ENCODE peak calls at places on chromosomes 5 and 9, in five cellular contexts. Q is mesendoderm, V is tibial nerve, N is heart right ventricle, E is GM23248. U is an unnamed sample.

GRCh38 chr9:107282268-107282667 is 811 bp upstream of the RAD23B start:
- DNase-seq in Q (no peak), V (no peak), N (no peak), E (no peak), U (peak; percentile 37)

GRCh38 chr9:92405770-92406169 is 1.4 kb upstream of the OGN start:
- DNase-seq in Q (no peak), V (no peak), N (no peak), E (no peak), U (no peak)

GRCh38 chr5:155092318-155092717 is 78.8 kb downstream of the KIF4B start:
- DNase-seq in Q (no peak), V (no peak), N (no peak), E (no peak), U (no peak)

GRCh38 chr9:6870149-6870548 is 112.4 kb downstream of the KDM4C start:
- DNase-seq in Q (no peak), V (no peak), N (no peak), E (no peak), U (no peak)

GRCh38 chr9:115042781-115043509 is 75.0 kb downstream of the TNC start:
- DNase-seq in Q (no peak), V (no peak), N (no peak), E (peak; percentile 52), U (no peak)

GRCh38 chr5:88778736-88779135 is 104.2 kb downstream of the MEF2C start:
- DNase-seq in Q (no peak), V (no peak), N (no peak), E (no peak), U (no peak)

GRCh38 chr5:111017731-111018130 is 53.8 kb upstream of the TSLP start:
- DNase-seq in Q (no peak), V (no peak), N (no peak), E (peak; percentile 3), U (no peak)

GRCh38 chr9:8262625-8263622 is 463.3 kb upstream of the DMAC1 start:
- DNase-seq in Q (peak; percentile 71), V (no peak), N (peak; percentile 39), E (no peak), U (no peak)

GRCh38 chr5:72452515-72453259 is 54.5 kb downstream of the ZNF366 start:
- DNase-seq in Q (peak; percentile 52), V (peak; percentile 52), N (peak; percentile 87), E (peak; percentile 77), U (no peak)

GRCh38 chr5:15266265-15266664 is 233.7 kb upstream of the FBXL7 start:
- DNase-seq in Q (no peak), V (no peak), N (no peak), E (no peak), U (no peak)

GRCh38 chr5:112930082-112930344 is 8.0 kb upstream of the REEP5 start:
- DNase-seq in Q (no peak), V (no peak), N (no peak), E (no peak), U (peak; percentile 89)

GRCh38 chr5:399296-400281 is 43.4 kb upstream of the EXOC3 start:
- DNase-seq in Q (peak; percentile 88), V (peak; percentile 79), N (peak; percentile 82), E (peak; percentile 100), U (no peak)

GRCh38 chr9:136381311-136381710 is 7.8 kb upstream of the CARD9 start:
- DNase-seq in Q (no peak), V (no peak), N (peak; percentile 67), E (no peak), U (no peak)

GRCh38 chr9:87270241-87271234 is 227.1 kb upstream of the DAPK1 start:
- DNase-seq in Q (no peak), V (no peak), N (peak; percentile 52), E (peak; percentile 71), U (no peak)

GRCh38 chr5:145072880-145073279 is 762.3 kb downstream of the PRELID2 start:
- DNase-seq in Q (no peak), V (no peak), N (no peak), E (no peak), U (no peak)

GRCh38 chr5:87825583-87825982 is 412.9 kb upstream of the CCNH start:
- DNase-seq in Q (peak; percentile 40), V (no peak), N (no peak), E (no peak), U (no peak)

GRCh38 chr9:72952914-72953313 is at the start of gene ALDH1A1:
- DNase-seq in Q (peak; percentile 20), V (no peak), N (no peak), E (no peak), U (peak; percentile 4)

GRCh38 chr9:112555091-112555643 is 68.5 kb downstream of the KIAA1958 start:
- DNase-seq in Q (no peak), V (no peak), N (no peak), E (no peak), U (no peak)

GRCh38 chr9:133603165-133603927 is 5.8 kb downstream of the FAM163B start:
- DNase-seq in Q (peak; percentile 54), V (no peak), N (no peak), E (no peak), U (no peak)

GRCh38 chr9:38067892-38068615 is 973 bp downstream of the SHB start:
- DNase-seq in Q (no peak), V (no peak), N (no peak), E (peak; percentile 53), U (no peak)

GRCh38 chr5:2475902-2476301 is 275.6 kb downstream of the IRX2 start:
- DNase-seq in Q (peak; percentile 6), V (no peak), N (no peak), E (no peak), U (no peak)

GRCh38 chr5:168947212-168947868 is 353.6 kb downstream of the SLIT3 start:
- DNase-seq in Q (peak; percentile 81), V (no peak), N (peak; percentile 29), E (peak; percentile 74), U (peak; percentile 38)

GRCh38 chr5:96081276-96081858 is 119.7 kb upstream of the ELL2 start:
- DNase-seq in Q (no peak), V (no peak), N (no peak), E (no peak), U (no peak)

GRCh38 chr5:134543820-134544692 is 18.6 kb downstream of the JADE2 start:
- DNase-seq in Q (no peak), V (no peak), N (no peak), E (no peak), U (peak; percentile 98)

GRCh38 chr5:324736-325612 is 3.5 kb downstream of the AHRR start:
- DNase-seq in Q (no peak), V (no peak), N (no peak), E (no peak), U (no peak)

GRCh38 chr9:5231212-5231611 is at the start of gene INSL4:
- DNase-seq in Q (no peak), V (no peak), N (no peak), E (peak; percentile 15), U (no peak)

GRCh38 chr5:146878471-146879172 is at the start of gene PPP2R2B:
- DNase-seq in Q (peak; percentile 78), V (no peak), N (peak; percentile 4), E (peak; percentile 57), U (no peak)

GRCh38 chr5:10576121-10576789 is 12.4 kb downstream of the ANKRD33B start:
- DNase-seq in Q (no peak), V (no peak), N (no peak), E (no peak), U (peak; percentile 48)

GRCh38 chr5:157598350-157598936 is 22.9 kb upstream of the ADAM19 start:
- DNase-seq in Q (no peak), V (no peak), N (no peak), E (no peak), U (peak; percentile 48)

GRCh38 chr5:155129513-155129880 is 115.9 kb downstream of the KIF4B start:
- DNase-seq in Q (no peak), V (no peak), N (no peak), E (no peak), U (no peak)

GRCh38 chr5:157750320-157750719 is 6.8 kb downstream of the LSM11 start:
- DNase-seq in Q (no peak), V (no peak), N (no peak), E (peak; percentile 54), U (no peak)

GRCh38 chr5:68272289-68272688 is 56.7 kb downstream of the PIK3R1 start:
- DNase-seq in Q (no peak), V (no peak), N (no peak), E (no peak), U (peak; percentile 16)

GRCh38 chr5:68270576-68270975 is 55.0 kb downstream of the PIK3R1 start:
- DNase-seq in Q (no peak), V (no peak), N (no peak), E (no peak), U (no peak)

GRCh38 chr5:68271124-68271523 is 55.6 kb downstream of the PIK3R1 start:
- DNase-seq in Q (no peak), V (no peak), N (no peak), E (no peak), U (no peak)

GRCh38 chr5:68268363-68269130 is 53.0 kb downstream of the PIK3R1 start:
- DNase-seq in Q (no peak), V (no peak), N (no peak), E (no peak), U (no peak)

DNA sequence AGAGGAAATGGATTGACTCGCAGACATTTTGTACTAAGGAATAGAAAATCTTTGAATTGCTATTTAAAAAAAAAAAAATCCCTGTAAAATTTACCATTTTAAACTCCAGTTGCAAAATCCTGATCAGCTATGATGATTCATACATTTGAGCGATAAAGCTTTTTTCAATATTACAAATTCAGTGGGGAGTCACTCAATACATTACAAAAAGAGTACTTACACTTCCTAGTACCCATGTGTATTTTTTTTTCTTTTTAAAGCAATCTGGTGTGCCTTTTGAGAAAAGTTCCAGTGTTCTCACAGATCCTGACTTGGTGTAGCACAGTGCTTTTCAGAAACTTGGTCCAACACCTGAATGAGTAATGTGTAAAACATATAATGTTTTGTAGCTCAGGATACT is 54.3 kb downstream of the PIK3R1 start:
- DNase-seq in Q (no peak), V (no peak), N (no peak), E (no peak), U (no peak)
- H3K4me1 ChIP-seq in Q (no peaks in the 10 kb centered on the region), V (peaks cover 80% of the 10 kb centered on the region), N (peaks cover 99% of the 10 kb centered on the region), E (peaks cover 60% of the 10 kb centered on the region), U (no peaks in the 10 kb centered on the region)

GRCh38 chr5:167574381-167574780 is 717.1 kb upstream of the WWC1 start:
- DNase-seq in Q (no peak), V (no peak), N (no peak), E (peak; percentile 25), U (no peak)
- H3K4me3 ChIP-seq in Q (no peak overlapping the region), V (peak overlapping the region; percentile 6), N (no peak overlapping the region), E (peak overlapping the region; percentile 90), U (no peak overlapping the region)

GRCh38 chr5:32330126-32330971 is 17.6 kb upstream of the MTMR12 start:
- DNase-seq in Q (no peak), V (no peak), N (no peak), E (no peak), U (no peak)

GRCh38 chr5:32331927-32332274 is 19.2 kb upstream of the MTMR12 start:
- DNase-seq in Q (no peak), V (no peak), N (no peak), E (no peak), U (no peak)

GRCh38 chr5:32332971-32333370 is 20.2 kb upstream of the MTMR12 start:
- DNase-seq in Q (no peak), V (no peak), N (no peak), E (peak; percentile 38), U (no peak)

GRCh38 chr5:32331217-32331926 is 18.6 kb upstream of the MTMR12 start:
- DNase-seq in Q (no peak), V (no peak), N (no peak), E (no peak), U (no peak)

GRCh38 chr5:32332361-32332760 is 19.6 kb upstream of the MTMR12 start:
- DNase-seq in Q (no peak), V (no peak), N (no peak), E (no peak), U (no peak)
- H3K4me1 ChIP-seq in Q (no peaks in the 10 kb centered on the region), V (no peaks in the 10 kb centered on the region), N (no peaks in the 10 kb centered on the region), E (peaks cover 5% of the 10 kb centered on the region), U (no peaks in the 10 kb centered on the region)

GRCh38 chr9:124130277-124131075 is 118.9 kb downstream of the LHX2 start:
- DNase-seq in Q (no peak), V (no peak), N (no peak), E (no peak), U (no peak)
- H3K4me3 ChIP-seq in Q (no peak overlapping the region), V (no peak overlapping the region), N (no peak overlapping the region), E (no peak overlapping the region), U (no peak overlapping the region)

U was measured in OCI-LY7.